ENCODE peak calls at places on chromosome 14, in seven cellular contexts. D, K, F, I, V, J and O are unnamed samples.
A peak's percentile ranks its signal among the peaks of the same experiment; 100 is the strongest.

GRCh38 chr14:64758025-64758521 is 53.8 kb downstream of the PLEKHG3 start:
- DNase-seq in D (no peak), J (no peak), F (peak; percentile 16), K (no peak), V (no peak), I (no peak), O (no peak)

GRCh38 chr14:105021656-105022275 is 883 bp upstream of the CDCA4 start:
- DNase-seq in V (no peak), F (no peak), I (peak; percentile 84), J (peak; percentile 25), K (no peak), D (peak; percentile 85), O (peak; percentile 36)

GRCh38 chr14:32382704-32383103 is 53.6 kb downstream of the AKAP6 start:
- DNase-seq in F (no peak), I (peak; percentile 48), K (no peak), D (peak; percentile 4), J (no peak), V (peak; percentile 31), O (no peak)

GRCh38 chr14:93013368-93013719 is 90.4 kb downstream of the CHGA start:
- DNase-seq in D (no peak), K (no peak), V (no peak), I (peak; percentile 36), J (no peak), F (no peak), O (no peak)

GRCh38 chr14:38103542-38104225 is 104.0 kb upstream of the SSTR1 start:
- DNase-seq in F (no peak), K (no peak), V (no peak), J (no peak), D (no peak), I (no peak), O (no peak)

GRCh38 chr14:91377700-91378652 is 39.6 kb downstream of the CCDC88C start:
- DNase-seq in D (peak; percentile 61), I (peak; percentile 37), V (no peak), J (peak; percentile 34), K (no peak), F (no peak), O (no peak)

GRCh38 chr14:101492716-101493115 is 68.6 kb upstream of the DIO3 start:
- DNase-seq in V (no peak), K (no peak), J (no peak), I (no peak), F (no peak), D (peak; percentile 38), O (no peak)

GRCh38 chr14:61523751-61524150 is 171.6 kb upstream of the HIF1A start:
- DNase-seq in K (no peak), I (no peak), D (no peak), J (no peak), F (no peak), V (no peak), O (no peak)

GRCh38 chr14:63275611-63276010 is 43.1 kb downstream of the GPHB5 start:
- DNase-seq in F (no peak), K (no peak), I (no peak), V (no peak), D (no peak), J (no peak), O (no peak)

GRCh38 chr14:61280092-61280525 is 1.0 kb downstream of the TMEM30B start:
- DNase-seq in I (no peak), J (peak; percentile 37), V (no peak), K (peak; percentile 7), F (peak; percentile 41), D (no peak), O (no peak)

GRCh38 chr14:71062581-71063303 is 155.5 kb downstream of the PCNX1 start:
- DNase-seq in I (no peak), K (no peak), F (no peak), D (no peak), V (no peak), J (no peak), O (no peak)

GRCh38 chr14:56487090-56487667 is 92.4 kb upstream of the TMEM260 start:
- DNase-seq in I (peak; percentile 5), V (no peak), D (no peak), F (no peak), K (no peak), J (no peak), O (no peak)

GRCh38 chr14:68667313-68667791 is 125.5 kb downstream of the ZFP36L1 start:
- DNase-seq in V (no peak), K (no peak), I (no peak), J (no peak), F (no peak), D (no peak), O (no peak)

GRCh38 chr14:31745741-31746140 is 184.5 kb downstream of the NUBPL start:
- DNase-seq in I (no peak), K (no peak), F (no peak), V (no peak), J (no peak), D (peak; percentile 4), O (no peak)

GRCh38 chr14:79605863-79606262 is 605.4 kb downstream of the DIO2 start:
- DNase-seq in I (no peak), K (no peak), F (no peak), J (no peak), D (no peak), V (no peak), O (no peak)

GRCh38 chr14:68075382-68076029 is 255.9 kb downstream of the RAD51B start:
- DNase-seq in I (no peak), F (no peak), D (no peak), V (no peak), J (no peak), K (no peak), O (no peak)

GRCh38 chr14:92538412-92539017 is 24.9 kb downstream of the RIN3 start:
- DNase-seq in F (no peak), J (no peak), V (no peak), I (no peak), D (no peak), K (no peak), O (no peak)

GRCh38 chr14:81449114-81449513 is 49.0 kb upstream of the STON2 start:
- DNase-seq in K (no peak), J (no peak), V (no peak), I (no peak), F (no peak), D (no peak), O (no peak)

GRCh38 chr14:76115010-76115422 is 36.7 kb upstream of the GPATCH2L start:
- DNase-seq in D (peak; percentile 73), I (no peak), F (no peak), V (no peak), J (no peak), K (no peak), O (no peak)

GRCh38 chr14:93655078-93655750 is 133.1 kb downstream of the PRIMA1 start:
- DNase-seq in V (no peak), D (peak; percentile 22), K (no peak), I (peak; percentile 64), J (no peak), F (no peak), O (no peak)

GRCh38 chr14:86363576-86363975 is 833.6 kb downstream of the FLRT2 start:
- DNase-seq in I (no peak), F (no peak), K (no peak), J (no peak), V (no peak), D (peak; percentile 21), O (no peak)

GRCh38 chr14:69612014-69612758 is 790 bp downstream of the SUSD6 start:
- DNase-seq in I (peak; percentile 70), F (peak; percentile 34), D (peak; percentile 47), V (peak; percentile 51), K (no peak), J (peak; percentile 23), O (no peak)

GRCh38 chr14:101119830-101120571 is 216.5 kb upstream of the RTL1 start:
- DNase-seq in F (no peak), V (no peak), D (peak; percentile 80), K (no peak), I (no peak), J (no peak), O (no peak)

GRCh38 chr14:56891226-56891625 is 80.9 kb upstream of the OTX2 start:
- DNase-seq in F (no peak), I (no peak), K (no peak), J (no peak), D (no peak), V (no peak), O (no peak)

GRCh38 chr14:60621386-60621785 is 27.9 kb downstream of the SIX1 start:
- DNase-seq in I (no peak), V (no peak), K (no peak), D (no peak), J (no peak), F (no peak), O (no peak)

GRCh38 chr14:74217672-74218448 is 21.4 kb upstream of the VSX2 start:
- DNase-seq in I (peak; percentile 59), K (peak; percentile 56), J (peak; percentile 70), D (peak; percentile 98), F (peak; percentile 73), V (peak; percentile 32), O (peak; percentile 1)

GRCh38 chr14:69260979-69261605 is 1.1 kb downstream of the GALNT16 start:
- DNase-seq in I (no peak), J (no peak), V (no peak), F (peak; percentile 24), K (no peak), D (peak; percentile 96), O (no peak)